ENCODE peak calls at places on chromosomes 1 and 21, in four cellular contexts. One of them, this sample, is unnamed.

GRCh38 chr1:239930646-239931262 is 160.9 kb upstream of the FMN2 start:
- DNase-seq in A549: no peak
- DNase-seq in fibroblast of lung: no peak
- DNase-seq in heart right ventricle: no peak
- DNase-seq in this sample: no peak

GRCh38 chr1:51729156-51729823 is 112.4 kb downstream of the OSBPL9 start:
- DNase-seq in fibroblast of lung: peak; percentile 79
- DNase-seq in heart right ventricle: peak; percentile 93
- DNase-seq in A549: peak; percentile 92
- DNase-seq in this sample: peak; percentile 96

GRCh38 chr1:150414592-150414991 is 50.6 kb downstream of the RPRD2 start:
- DNase-seq in heart right ventricle: no peak
- DNase-seq in fibroblast of lung: no peak
- DNase-seq in A549: no peak
- DNase-seq in this sample: no peak

GRCh38 chr1:159091547-159092397 is 15.2 kb upstream of the AIM2 start:
- DNase-seq in heart right ventricle: no peak
- DNase-seq in fibroblast of lung: peak; percentile 85
- DNase-seq in A549: no peak
- DNase-seq in this sample: no peak

GRCh38 chr21:38140192-38140905 is 116.4 kb upstream of the KCNJ15 start:
- DNase-seq in fibroblast of lung: peak; percentile 61
- DNase-seq in A549: peak; percentile 92
- DNase-seq in heart right ventricle: peak; percentile 13
- DNase-seq in this sample: peak; percentile 43

GRCh38 chr1:20899154-20899972 is 112.3 kb upstream of the HP1BP3 start:
- DNase-seq in fibroblast of lung: no peak
- DNase-seq in heart right ventricle: no peak
- DNase-seq in A549: peak; percentile 36
- DNase-seq in this sample: no peak

GRCh38 chr1:103247517-103247916 is 139.2 kb upstream of the COL11A1 start:
- DNase-seq in fibroblast of lung: no peak
- DNase-seq in heart right ventricle: no peak
- DNase-seq in A549: no peak
- DNase-seq in this sample: no peak

GRCh38 chr1:5892370-5892769 is 99.9 kb downstream of the NPHP4 start:
- DNase-seq in A549: no peak
- DNase-seq in heart right ventricle: no peak
- DNase-seq in fibroblast of lung: no peak
- DNase-seq in this sample: no peak

GRCh38 chr1:217332426-217333065 is 298.3 kb downstream of the GPATCH2 start:
- DNase-seq in heart right ventricle: peak; percentile 7
- DNase-seq in A549: no peak
- DNase-seq in fibroblast of lung: peak; percentile 17
- DNase-seq in this sample: peak; percentile 31

GRCh38 chr1:212814989-212815388 is 23.3 kb downstream of the TATDN3 start:
- DNase-seq in fibroblast of lung: peak; percentile 25
- DNase-seq in heart right ventricle: no peak
- DNase-seq in A549: peak; percentile 38
- DNase-seq in this sample: no peak

GRCh38 chr1:244187310-244187709 is 136.2 kb downstream of the ZBTB18 start:
- DNase-seq in fibroblast of lung: no peak
- DNase-seq in heart right ventricle: no peak
- DNase-seq in A549: no peak
- DNase-seq in this sample: no peak

GRCh38 chr1:70224954-70225353 is 3.8 kb downstream of the SRSF11 start:
- DNase-seq in heart right ventricle: no peak
- DNase-seq in A549: no peak
- DNase-seq in fibroblast of lung: no peak
- DNase-seq in this sample: no peak

GRCh38 chr1:82819234-82819633 is 1018.5 kb downstream of the ADGRL2 start:
- DNase-seq in heart right ventricle: no peak
- DNase-seq in fibroblast of lung: no peak
- DNase-seq in A549: no peak
- DNase-seq in this sample: no peak

GRCh38 chr1:201173736-201174135 is 16.9 kb upstream of the IGFN1 start:
- DNase-seq in heart right ventricle: no peak
- DNase-seq in A549: no peak
- DNase-seq in fibroblast of lung: no peak
- DNase-seq in this sample: no peak

GRCh38 chr1:223271085-223271781 is 92.7 kb downstream of the SUSD4 start:
- DNase-seq in A549: no peak
- DNase-seq in heart right ventricle: no peak
- DNase-seq in fibroblast of lung: no peak
- DNase-seq in this sample: no peak

GRCh38 chr1:95124342-95124741 is 7.2 kb downstream of the TLCD4 start:
- DNase-seq in fibroblast of lung: no peak
- DNase-seq in A549: no peak
- DNase-seq in heart right ventricle: no peak
- DNase-seq in this sample: no peak

GRCh38 chr1:52636701-52637695 is 4.0 kb downstream of the SHISAL2A start:
- DNase-seq in fibroblast of lung: no peak
- DNase-seq in heart right ventricle: no peak
- DNase-seq in A549: no peak
- DNase-seq in this sample: no peak

GRCh38 chr1:179930867-179931266 is 23.7 kb upstream of the CEP350 start:
- DNase-seq in A549: peak; percentile 18
- DNase-seq in heart right ventricle: no peak
- DNase-seq in fibroblast of lung: no peak
- DNase-seq in this sample: no peak

GRCh38 chr1:63821650-63822049 is 47.8 kb downstream of the ROR1 start:
- DNase-seq in fibroblast of lung: peak; percentile 79
- DNase-seq in A549: no peak
- DNase-seq in heart right ventricle: no peak
- DNase-seq in this sample: no peak

GRCh38 chr1:53526451-53527101 is 67.4 kb downstream of the DMRTB1 start:
- DNase-seq in A549: no peak
- DNase-seq in heart right ventricle: peak; percentile 55
- DNase-seq in fibroblast of lung: peak; percentile 81
- DNase-seq in this sample: peak; percentile 56

GRCh38 chr1:153750026-153750995 is 22.5 kb downstream of the INTS3 start:
- DNase-seq in fibroblast of lung: no peak
- DNase-seq in heart right ventricle: no peak
- DNase-seq in A549: no peak
- DNase-seq in this sample: no peak

GRCh38 chr1:220791959-220792358 is 5.2 kb downstream of the MTARC1 start:
- DNase-seq in A549: no peak
- DNase-seq in heart right ventricle: peak; percentile 34
- DNase-seq in fibroblast of lung: peak; percentile 49
- DNase-seq in this sample: no peak

GRCh38 chr1:159849972-159850371 is 12.5 kb downstream of the VSIG8 start:
- DNase-seq in fibroblast of lung: no peak
- DNase-seq in A549: no peak
- DNase-seq in heart right ventricle: no peak
- DNase-seq in this sample: no peak

GRCh38 chr1:20726932-20727745 is 5.4 kb downstream of the SH2D5 start:
- DNase-seq in fibroblast of lung: no peak
- DNase-seq in heart right ventricle: no peak
- DNase-seq in A549: no peak
- DNase-seq in this sample: peak; percentile 20

GRCh38 chr1:156748670-156749428 is 2.6 kb downstream of the HDGF start:
- DNase-seq in fibroblast of lung: peak; percentile 70
- DNase-seq in A549: peak; percentile 71
- DNase-seq in heart right ventricle: peak; percentile 68
- DNase-seq in this sample: peak; percentile 78

GRCh38 chr21:43317959-43318358 is 109.0 kb downstream of the SIK1 start:
- DNase-seq in heart right ventricle: no peak
- DNase-seq in fibroblast of lung: no peak
- DNase-seq in A549: no peak
- DNase-seq in this sample: no peak

GRCh38 chr1:151635479-151636072 is 23.7 kb downstream of the SNX27 start:
- DNase-seq in fibroblast of lung: no peak
- DNase-seq in heart right ventricle: no peak
- DNase-seq in A549: no peak
- DNase-seq in this sample: no peak

GRCh38 chr21:16287060-16287459 is 557.3 kb downstream of the USP25 start:
- DNase-seq in A549: no peak
- DNase-seq in fibroblast of lung: no peak
- DNase-seq in heart right ventricle: no peak
- DNase-seq in this sample: no peak

GRCh38 chr1:46081620-46082019 is 50.8 kb downstream of the PIK3R3 start:
- DNase-seq in fibroblast of lung: no peak
- DNase-seq in A549: no peak
- DNase-seq in heart right ventricle: no peak
- DNase-seq in this sample: no peak

GRCh38 chr1:32337855-32338636 is 2.0 kb upstream of the MARCKSL1 start:
- DNase-seq in A549: no peak
- DNase-seq in heart right ventricle: no peak
- DNase-seq in fibroblast of lung: no peak
- DNase-seq in this sample: peak; percentile 40

GRCh38 chr1:156706647-156707008 is 1.2 kb upstream of the CRABP2 start:
- DNase-seq in heart right ventricle: peak; percentile 72
- DNase-seq in A549: no peak
- DNase-seq in fibroblast of lung: peak; percentile 91
- DNase-seq in this sample: no peak

GRCh38 chr21:45140346-45140940 is 66.1 kb downstream of the ADARB1 start:
- DNase-seq in A549: peak; percentile 89
- DNase-seq in heart right ventricle: peak; percentile 70
- DNase-seq in fibroblast of lung: peak; percentile 95
- DNase-seq in this sample: peak; percentile 71

GRCh38 chr1:150572918-150573647 is 6.3 kb downstream of the MCL1 start:
- DNase-seq in A549: no peak
- DNase-seq in heart right ventricle: no peak
- DNase-seq in fibroblast of lung: no peak
- DNase-seq in this sample: no peak

GRCh38 chr1:58812468-58812867 is 28.6 kb upstream of the JUN start:
- DNase-seq in A549: no peak
- DNase-seq in fibroblast of lung: no peak
- DNase-seq in heart right ventricle: no peak
- DNase-seq in this sample: no peak

GRCh38 chr1:42765271-42765670 is 1.6 kb downstream of the P3H1 start:
- DNase-seq in A549: no peak
- DNase-seq in heart right ventricle: no peak
- DNase-seq in fibroblast of lung: no peak
- DNase-seq in this sample: no peak

GRCh38 chr1:42765832-42766722 is 751 bp downstream of the P3H1 start:
- DNase-seq in A549: peak; percentile 58
- DNase-seq in heart right ventricle: peak; percentile 42
- DNase-seq in fibroblast of lung: peak; percentile 82
- DNase-seq in this sample: peak; percentile 28

GRCh38 chr1:42766723-42767509 is at the start of the genes C1orf50 and P3H1:
- DNase-seq in heart right ventricle: peak; percentile 100
- DNase-seq in A549: peak; percentile 96
- DNase-seq in fibroblast of lung: peak; percentile 98
- DNase-seq in this sample: peak; percentile 100

GRCh38 chr1:42767510-42767924 is 468 bp downstream of the C1orf50 start:
- DNase-seq in heart right ventricle: no peak
- DNase-seq in A549: no peak
- DNase-seq in fibroblast of lung: no peak
- DNase-seq in this sample: no peak

DNA sequence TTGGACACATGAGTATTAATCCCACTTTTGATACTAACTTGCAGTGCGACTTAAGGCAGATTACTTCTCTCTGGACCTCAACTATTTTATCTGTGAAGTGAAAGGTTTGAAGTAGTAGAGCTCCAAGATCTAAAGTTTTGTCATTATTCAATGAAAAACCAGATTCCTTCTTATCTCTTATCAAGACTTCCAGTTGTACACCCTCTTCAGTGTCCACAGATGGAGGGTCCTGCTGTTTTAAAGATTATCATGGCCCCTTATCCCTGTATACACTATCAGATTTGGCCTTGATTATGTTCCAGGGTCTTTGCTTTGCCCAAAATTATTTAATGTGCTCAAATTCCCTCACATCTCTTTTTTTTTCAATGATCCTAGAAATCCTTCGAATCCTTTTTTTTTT is 1.1 kb downstream of the C1orf50 start:
- DNase-seq in A549: no peak
- DNase-seq in heart right ventricle: no peak
- DNase-seq in fibroblast of lung: no peak
- DNase-seq in this sample: no peak
- H3K4me3 ChIP-seq in A549: peak overlapping the region; percentile 95
- H3K4me3 ChIP-seq in heart right ventricle: peak overlapping the region; percentile 98
- H3K4me3 ChIP-seq in fibroblast of lung: peak overlapping the region; percentile 63
- H3K4me3 ChIP-seq in this sample: peak overlapping the region; percentile 99

GRCh38 chr21:42262826-42263225 is 43.9 kb downstream of the ABCG1 start:
- DNase-seq in heart right ventricle: peak; percentile 81
- DNase-seq in fibroblast of lung: peak; percentile 41
- DNase-seq in A549: peak; percentile 14
- DNase-seq in this sample: peak; percentile 88
- H3K4me1 ChIP-seq in heart right ventricle: peaks cover 47% of the 10 kb centered on the region
- H3K4me1 ChIP-seq in fibroblast of lung: no peaks in the 10 kb centered on the region
- H3K4me1 ChIP-seq in A549: peaks cover 7% of the 10 kb centered on the region
- H3K4me1 ChIP-seq in this sample: peaks cover 8% of the 10 kb centered on the region

GRCh38 chr1:40507973-40508372 is 594 bp upstream of the EXO5 start:
- DNase-seq in fibroblast of lung: no peak
- DNase-seq in heart right ventricle: no peak
- DNase-seq in A549: no peak
- DNase-seq in this sample: no peak
- H3K4me3 ChIP-seq in fibroblast of lung: peak overlapping the region; percentile 33
- H3K4me3 ChIP-seq in heart right ventricle: peak overlapping the region; percentile 70
- H3K4me3 ChIP-seq in A549: peak overlapping the region; percentile 76
- H3K4me3 ChIP-seq in this sample: peak overlapping the region; percentile 74

DNA sequence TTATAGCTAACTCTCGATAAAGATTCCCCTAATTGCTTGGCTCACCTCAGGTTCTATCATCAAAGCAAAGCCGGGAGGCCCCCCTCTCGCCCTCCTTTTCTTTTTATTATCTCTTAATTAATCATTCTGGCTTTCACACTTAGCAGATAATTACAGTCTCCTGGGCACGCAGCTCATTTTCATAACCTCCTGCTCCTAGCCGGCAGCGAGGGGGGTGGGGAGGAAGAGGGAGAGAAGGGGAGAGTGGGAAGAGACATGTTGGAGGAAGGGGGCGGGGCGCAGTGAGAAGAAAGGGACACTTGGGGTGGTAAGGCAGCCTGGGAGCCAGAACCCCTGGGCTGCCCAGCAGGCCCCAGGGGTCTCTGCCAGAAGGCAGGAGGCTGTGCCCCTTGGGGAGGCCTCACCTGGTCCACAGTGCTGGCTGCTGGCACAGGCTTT is 14.5 kb downstream of the KIRREL1 start:
- DNase-seq in A549: no peak
- DNase-seq in fibroblast of lung: no peak
- DNase-seq in heart right ventricle: no peak
- DNase-seq in this sample: no peak
- H3K4me1 ChIP-seq in A549: peaks cover 92% of the 10 kb centered on the region
- H3K4me1 ChIP-seq in fibroblast of lung: peaks cover 84% of the 10 kb centered on the region
- H3K4me1 ChIP-seq in heart right ventricle: peaks cover 96% of the 10 kb centered on the region
- H3K4me1 ChIP-seq in this sample: peaks cover 92% of the 10 kb centered on the region

GRCh38 chr1:111906816-111907215 is 82.7 kb downstream of the KCND3 start:
- DNase-seq in heart right ventricle: no peak
- DNase-seq in fibroblast of lung: no peak
- DNase-seq in A549: no peak
- DNase-seq in this sample: no peak

GRCh38 chr1:111903148-111903857 is 86.2 kb downstream of the KCND3 start:
- DNase-seq in A549: no peak
- DNase-seq in heart right ventricle: no peak
- DNase-seq in fibroblast of lung: no peak
- DNase-seq in this sample: no peak

GRCh38 chr1:111906111-111906510 is 83.4 kb downstream of the KCND3 start:
- DNase-seq in heart right ventricle: no peak
- DNase-seq in fibroblast of lung: no peak
- DNase-seq in A549: no peak
- DNase-seq in this sample: no peak

GRCh38 chr1:111904478-111905218 is 84.8 kb downstream of the KCND3 start:
- DNase-seq in A549: no peak
- DNase-seq in fibroblast of lung: no peak
- DNase-seq in heart right ventricle: peak; percentile 48
- DNase-seq in this sample: no peak

GRCh38 chr1:111903858-111904449 is 85.5 kb downstream of the KCND3 start:
- DNase-seq in fibroblast of lung: no peak
- DNase-seq in A549: no peak
- DNase-seq in heart right ventricle: no peak
- DNase-seq in this sample: no peak
- H3K4me3 ChIP-seq in fibroblast of lung: no peak overlapping the region
- H3K4me3 ChIP-seq in A549: no peak overlapping the region
- H3K4me3 ChIP-seq in heart right ventricle: no peak overlapping the region
- H3K4me3 ChIP-seq in this sample: no peak overlapping the region

This sample was measured in stomach.